ENCODE peak calls at places on chromosomes 5 and 9, in four cellular contexts. F is pancreas, L is psoas muscle, H is body of pancreas. Q is an unnamed sample.

GRCh38 chr5:94693043-94693822 is 74.8 kb downstream of the SLF1 start:
- DNase-seq in H (no peak), L (no peak), F (no peak), Q (no peak)

GRCh38 chr5:32605766-32606152 is 20.4 kb downstream of the SUB1 start:
- DNase-seq in F (no peak), L (no peak), H (no peak), Q (no peak)

GRCh38 chr5:103295424-103295823 is 36.9 kb downstream of the MACIR start:
- DNase-seq in F (no peak), H (no peak), L (no peak), Q (no peak)

GRCh38 chr9:111937781-111938426 is 41.3 kb downstream of the UGCG start:
- DNase-seq in H (peak), F (no peak), L (no peak), Q (peak)

GRCh38 chr5:139671096-139671841 is 23.1 kb downstream of the CXXC5 start:
- DNase-seq in L (no peak), F (no peak), H (no peak), Q (no peak)

GRCh38 chr9:106110483-106110882 is 416.1 kb downstream of the TMEM38B start:
- DNase-seq in H (no peak), F (no peak), L (no peak), Q (no peak)

GRCh38 chr9:8660383-8660782 is 860.8 kb upstream of the DMAC1 start:
- DNase-seq in F (peak), L (peak), H (peak), Q (peak)

GRCh38 chr5:65961644-65962043 is 35.3 kb downstream of the ERBIN start:
- DNase-seq in L (no peak), H (no peak), F (no peak), Q (no peak)

GRCh38 chr9:109198736-109199384 is 31.8 kb upstream of the FRRS1L start:
- DNase-seq in F (no peak), H (no peak), L (no peak), Q (no peak)

GRCh38 chr5:41433552-41434181 is 76.7 kb downstream of the PLCXD3 start:
- DNase-seq in L (no peak), H (peak), F (no peak), Q (no peak)

GRCh38 chr9:116287721-116288120 is 134.1 kb downstream of the PAPPA start:
- DNase-seq in L (no peak), H (no peak), F (no peak), Q (no peak)

GRCh38 chr9:129968690-129969485 is 74.1 kb downstream of the FNBP1 start:
- DNase-seq in F (no peak), L (no peak), H (peak), Q (no peak)

GRCh38 chr9:73981405-73981804 is 515.7 kb upstream of the RORB start:
- DNase-seq in L (no peak), F (no peak), H (no peak), Q (no peak)

GRCh38 chr5:144710620-144711019 is 539.9 kb downstream of the KCTD16 start:
- DNase-seq in H (no peak), F (no peak), L (no peak), Q (no peak)

GRCh38 chr5:81393430-81393782 is 528 bp downstream of the ACOT12 start:
- DNase-seq in H (no peak), L (no peak), F (no peak), Q (no peak)

GRCh38 chr5:100676807-100677631 is 141.8 kb downstream of the FAM174A start:
- DNase-seq in L (no peak), H (no peak), F (no peak), Q (no peak)

GRCh38 chr5:17860660-17861315 is 226.5 kb downstream of the TAF11L14 start:
- DNase-seq in F (no peak), H (no peak), L (no peak), Q (no peak)

GRCh38 chr5:149666212-149666852 is 63.8 kb upstream of the PPARGC1B start:
- DNase-seq in F (no peak), H (peak), L (no peak), Q (no peak)

GRCh38 chr5:83492331-83492730 is 20.8 kb downstream of the VCAN start:
- DNase-seq in L (no peak), H (no peak), F (no peak), Q (no peak)

GRCh38 chr5:181151146-181151545 is 3.8 kb downstream of the OR2V2 start:
- DNase-seq in H (no peak), L (no peak), F (no peak), Q (no peak)

GRCh38 chr5:88669314-88669713 is 213.7 kb downstream of the MEF2C start:
- DNase-seq in H (no peak), F (no peak), L (no peak), Q (no peak)

GRCh38 chr5:88665750-88666215 is 217.2 kb downstream of the MEF2C start:
- DNase-seq in L (no peak), F (no peak), H (no peak), Q (no peak)

GRCh38 chr5:88664630-88665029 is 218.4 kb downstream of the MEF2C start:
- DNase-seq in H (no peak), L (no peak), F (no peak), Q (no peak)

GRCh38 chr5:88666761-88667186 is 216.2 kb downstream of the MEF2C start:
- DNase-seq in F (no peak), L (no peak), H (no peak), Q (no peak)

GRCh38 chr5:88667187-88668141 is 215.5 kb downstream of the MEF2C start:
- DNase-seq in F (no peak), H (no peak), L (no peak), Q (no peak)
- H3K27ac ChIP-seq in F (no peak), H (no peak), L (no peak), Q (no peak)

GRCh38 chr5:137753986-137754235 is 252 bp downstream of the HNRNPA0 start:
- DNase-seq in F (no peak), L (no peak), H (no peak), Q (no peak)

GRCh38 chr5:137753227-137753985 is 757 bp downstream of the HNRNPA0 start:
- DNase-seq in L (peak), H (peak), F (peak), Q (peak)

GRCh38 chr5:137754961-137755762 is 999 bp upstream of the HNRNPA0 start:
- DNase-seq in L (no peak), F (no peak), H (no peak), Q (no peak)

GRCh38 chr5:137752873-137753226 is 1.3 kb downstream of the HNRNPA0 start:
- DNase-seq in F (no peak), H (peak), L (no peak), Q (no peak)

DNA sequence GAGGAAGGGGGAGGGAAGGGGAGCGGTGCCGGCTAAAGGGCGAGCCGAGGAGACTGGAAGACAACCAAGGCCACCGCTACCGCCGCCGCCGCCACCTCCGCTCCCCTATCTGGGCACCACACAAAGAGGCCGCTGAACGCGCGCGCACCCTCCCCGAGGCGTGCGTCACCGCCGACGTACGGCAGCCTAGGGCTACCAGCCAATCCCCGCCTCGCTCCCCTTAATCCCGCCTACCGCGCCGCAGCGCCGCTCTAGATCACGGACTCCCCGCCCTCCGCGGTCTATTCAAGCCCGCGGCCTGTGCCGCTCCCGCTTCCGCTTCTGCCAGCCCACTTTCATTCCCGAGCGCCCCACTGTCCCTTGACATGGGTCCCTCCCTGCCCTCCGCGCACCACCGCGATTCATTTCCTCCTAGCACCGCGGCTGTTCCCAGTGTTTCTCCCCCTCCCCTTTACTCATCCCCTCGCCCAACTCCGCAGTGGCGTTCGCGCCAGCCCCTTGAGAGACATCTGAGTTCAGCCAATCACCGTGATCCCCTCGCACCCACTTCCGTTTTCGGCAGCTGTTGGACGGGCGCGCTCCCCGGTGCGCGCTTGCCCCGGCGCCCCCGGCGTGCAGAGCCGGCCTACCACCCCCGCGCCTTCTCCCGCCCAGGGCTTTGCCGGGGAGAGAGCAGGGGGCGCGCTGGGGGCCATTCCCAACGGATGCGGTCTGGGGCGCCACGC is at the start of gene HNRNPA0:
- DNase-seq in F (peak), L (peak), H (peak), Q (peak)
- TF ChIP-seq CTCF in F (no peak), L (peak), H (peak), Q (peak)

GRCh38 chr5:38651806-38652205 is 95.4 kb upstream of the LIFR start:
- DNase-seq in H (no peak), F (no peak), L (no peak), Q (no peak)

GRCh38 chr5:38655691-38656090 is 99.2 kb upstream of the LIFR start:
- DNase-seq in F (no peak), H (no peak), L (no peak), Q (no peak)

GRCh38 chr5:38653389-38653788 is 96.9 kb upstream of the LIFR start:
- DNase-seq in F (no peak), L (no peak), H (no peak), Q (no peak)

GRCh38 chr5:38648703-38649291 is 92.4 kb upstream of the LIFR start:
- DNase-seq in L (no peak), H (no peak), F (no peak), Q (no peak)

GRCh38 chr5:38650540-38651275 is 94.3 kb upstream of the LIFR start:
- DNase-seq in H (no peak), F (no peak), L (no peak), Q (no peak)
- H3K4me3 ChIP-seq in H (no peak), F (no peak), L (peak), Q (peak)

DNA sequence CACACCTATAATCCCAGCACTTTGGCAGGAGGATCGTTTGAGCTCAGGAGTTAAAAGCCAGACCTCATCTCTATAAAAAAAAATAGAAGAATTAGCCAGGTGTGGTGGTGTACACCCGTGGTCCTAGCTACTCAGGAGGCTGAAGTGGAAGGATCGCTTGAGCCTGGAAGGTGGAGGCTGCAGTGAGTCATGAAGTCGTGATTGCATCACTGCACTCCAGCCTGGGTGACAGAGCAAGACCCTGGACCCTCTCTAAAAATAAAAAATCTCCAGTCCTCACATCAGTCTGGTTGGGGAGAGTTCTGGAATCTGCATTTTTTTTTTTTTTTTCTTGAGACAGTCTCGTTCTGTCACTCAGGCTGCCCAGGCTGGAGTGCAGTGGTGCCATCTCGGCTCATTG is 9.3 kb downstream of the FPGS start:
- DNase-seq in F (no peak), H (no peak), L (no peak), Q (no peak)
- H3K27ac ChIP-seq in F (no peak), H (no peak), L (peak), Q (no peak)

GRCh38 chr5:217860-218456 is at the start of the genes CCDC127 and SDHA:
- DNase-seq in L (peak), H (peak), F (peak), Q (peak)
- TF ChIP-seq CTCF in L (peak), H (peak), F (no peak), Q (no peak)

DNA sequence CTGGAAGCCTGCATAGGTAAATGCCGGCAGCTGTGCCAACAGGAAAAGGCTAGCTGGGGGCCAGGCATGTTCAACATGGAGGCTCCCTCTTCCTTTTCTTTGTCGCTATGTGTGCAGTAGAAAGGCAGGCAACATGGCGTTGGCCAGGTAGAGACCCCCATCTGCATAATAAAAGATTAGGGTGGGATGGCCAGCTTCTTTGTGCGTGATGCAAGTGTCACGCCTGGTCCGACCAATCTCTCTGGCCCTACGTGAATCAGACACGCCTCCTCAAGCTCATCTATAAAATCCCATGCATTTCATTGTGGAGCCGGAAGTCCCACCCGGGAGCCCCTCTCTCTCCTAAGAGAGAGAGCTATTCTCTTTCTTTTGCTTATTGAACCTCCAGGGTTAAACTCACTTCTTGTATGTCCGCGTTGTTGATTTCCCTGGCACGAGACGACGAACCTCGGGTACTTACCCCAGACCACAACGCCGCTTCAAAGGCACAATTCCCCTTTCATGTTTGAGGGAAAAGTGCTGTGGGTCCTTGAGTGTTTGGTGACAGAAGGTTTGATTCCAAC is 25.0 kb upstream of the C5orf47 start:
- DNase-seq in H (no peak), L (no peak), F (no peak), Q (no peak)
- H3K4me3 ChIP-seq in H (no peak), L (peak), F (peak), Q (no peak)

DNA sequence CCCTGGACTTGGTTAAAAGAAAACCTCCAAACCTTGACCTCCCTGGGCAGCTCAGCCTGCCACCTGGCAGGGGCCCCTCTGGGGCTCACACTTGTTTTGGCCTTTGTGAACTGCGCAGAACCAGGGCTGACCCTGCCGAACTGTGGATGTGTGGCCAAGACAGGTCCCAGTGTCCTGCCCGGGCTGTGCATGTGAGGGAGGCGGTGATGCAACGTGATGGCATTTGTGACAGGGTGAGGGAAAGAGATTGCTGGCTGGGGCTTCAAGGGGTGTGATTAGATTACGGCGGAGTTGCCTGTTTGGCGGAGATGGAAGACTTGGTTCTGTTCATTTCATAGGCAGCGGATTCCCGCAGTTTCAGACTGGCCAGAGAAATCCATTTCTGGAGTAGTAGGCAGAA is 30.4 kb upstream of the NKX2-5 start:
- DNase-seq in L (peak), F (no peak), H (no peak), Q (peak)
- H3K27ac ChIP-seq in L (no peak), F (no peak), H (no peak), Q (peak)

GRCh38 chr9:1604942-1605560 is 410.1 kb upstream of the SMARCA2 start:
- DNase-seq in L (no peak), F (no peak), H (no peak), Q (no peak)
- TF ChIP-seq CTCF in L (peak), F (peak), H (peak), Q (peak)

GRCh38 chr9:94922691-94923107 is 196.2 kb downstream of the AOPEP start:
- DNase-seq in H (no peak), F (no peak), L (peak), Q (no peak)
- H3K4me3 ChIP-seq in H (no peak), F (no peak), L (peak), Q (no peak)

DNA sequence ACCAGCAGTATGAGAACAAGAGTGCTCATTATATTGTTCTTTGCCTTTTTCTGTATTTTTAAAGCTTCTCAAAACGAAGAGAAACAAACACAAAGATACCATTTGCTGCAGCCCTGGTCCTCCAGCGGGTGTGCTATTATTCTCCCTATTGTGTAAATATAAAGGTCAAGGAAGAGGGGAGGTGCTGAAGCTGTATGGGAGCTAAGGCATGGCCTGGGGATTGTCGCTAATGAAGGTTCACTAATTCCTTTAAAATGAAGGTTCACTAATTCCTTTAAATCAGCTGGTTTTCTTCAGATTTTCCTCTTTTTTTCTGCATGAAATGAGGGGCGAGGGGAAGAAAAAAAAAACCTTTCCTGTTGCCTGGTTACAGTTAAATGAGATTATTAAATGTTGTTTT is 74.5 kb upstream of the MAP1B start:
- DNase-seq in L (no peak), F (no peak), H (no peak), Q (no peak)
- H3K27ac ChIP-seq in L (no peak), F (no peak), H (no peak), Q (no peak)

Q was measured in heart right ventricle.